ENCODE peak calls at places on chromosome 18, in four cellular contexts. N is WTC11, K is K562, X is HepG2. M is an unnamed sample.

GRCh38 chr18:62632788-62633455 is 82.4 kb upstream of the PHLPP1 start:
- DNase-seq in K (no peak), X (peak), N (no peak), M (no peak)

GRCh38 chr18:9613550-9614400 is 584 bp downstream of the PPP4R1 start:
- DNase-seq in N (peak), K (peak), X (peak), M (peak)

GRCh38 chr18:46555724-46556123 is 101.3 kb downstream of the LOXHD1 start:
- DNase-seq in K (peak), N (peak), X (peak), M (peak)

GRCh38 chr18:78793313-78793712 is 186.3 kb upstream of the SALL3 start:
- DNase-seq in X (no peak), K (no peak), N (no peak), M (no peak)

GRCh38 chr18:57998461-57998860 is 45.6 kb upstream of the NEDD4L start:
- DNase-seq in X (peak), K (no peak), N (no peak), M (no peak)

GRCh38 chr18:59697236-59697932 is at the start of gene CCBE1:
- DNase-seq in K (peak), X (no peak), N (peak), M (peak)

GRCh38 chr18:12307871-12308385 is at the start of gene TUBB6:
- DNase-seq in X (no peak), K (peak), N (peak), M (peak)

GRCh38 chr18:36709315-36709714 is 119.5 kb downstream of the TPGS2 start:
- DNase-seq in X (no peak), K (no peak), N (no peak), M (no peak)

GRCh38 chr18:29218101-29218500 is 1041.2 kb upstream of the CDH2 start:
- DNase-seq in K (no peak), N (no peak), X (no peak), M (no peak)

GRCh38 chr18:48841381-48842258 is 109.1 kb downstream of the SMAD7 start:
- DNase-seq in X (peak), N (no peak), K (peak), M (no peak)

GRCh38 chr18:37889963-37890362 is 324.4 kb upstream of the CELF4 start:
- DNase-seq in K (no peak), N (peak), X (no peak), M (no peak)

GRCh38 chr18:50119363-50119762 is 75.6 kb downstream of the MYO5B start:
- DNase-seq in K (no peak), N (no peak), X (no peak), M (no peak)

GRCh38 chr18:31700990-31701389 is 16.6 kb upstream of the B4GALT6 start:
- DNase-seq in X (no peak), K (no peak), N (no peak), M (no peak)

GRCh38 chr18:63175264-63175663 is 144.3 kb downstream of the BCL2 start:
- DNase-seq in N (no peak), X (no peak), K (no peak), M (no peak)

GRCh38 chr18:39622431-39622830 is 2056.8 kb upstream of the CELF4 start:
- DNase-seq in K (no peak), X (no peak), N (no peak), M (no peak)

GRCh38 chr18:61883547-61883946 is 9.3 kb downstream of the RNF152 start:
- DNase-seq in X (no peak), N (no peak), K (no peak), M (no peak)

GRCh38 chr18:79625195-79625923 is 54.2 kb upstream of the CTDP1 start:
- DNase-seq in X (no peak), K (no peak), N (no peak), M (no peak)

GRCh38 chr18:44096016-44096415 is 584.7 kb upstream of the SETBP1 start:
- DNase-seq in N (no peak), K (no peak), X (no peak), M (no peak)

GRCh38 chr18:79798999-79799370 is 1.2 kb downstream of the KCNG2 start:
- DNase-seq in K (no peak), N (no peak), X (no peak), M (no peak)

GRCh38 chr18:56861244-56861643 is 210.1 kb downstream of the WDR7 start:
- DNase-seq in K (no peak), X (no peak), N (no peak), M (no peak)

GRCh38 chr18:45054595-45054994 is 373.9 kb downstream of the SETBP1 start:
- DNase-seq in K (no peak), N (no peak), X (no peak), M (no peak)

GRCh38 chr18:36527025-36527424 is 229.5 kb downstream of the FHOD3 start:
- DNase-seq in X (no peak), N (no peak), K (no peak), M (no peak)

GRCh38 chr18:57727952-57728807 is 74.9 kb downstream of the ATP8B1 start:
- DNase-seq in N (no peak), K (no peak), X (no peak), M (no peak)

GRCh38 chr18:23689031-23689615 is at the start of gene LAMA3:
- DNase-seq in X (no peak), K (no peak), N (no peak), M (peak)

GRCh38 chr18:78819926-78820834 is 159.4 kb upstream of the SALL3 start:
- DNase-seq in K (no peak), X (no peak), N (no peak), M (no peak)

GRCh38 chr18:23897733-23898132 is 116.8 kb upstream of the TTC39C start:
- DNase-seq in N (no peak), X (no peak), K (no peak), M (no peak)

DNA sequence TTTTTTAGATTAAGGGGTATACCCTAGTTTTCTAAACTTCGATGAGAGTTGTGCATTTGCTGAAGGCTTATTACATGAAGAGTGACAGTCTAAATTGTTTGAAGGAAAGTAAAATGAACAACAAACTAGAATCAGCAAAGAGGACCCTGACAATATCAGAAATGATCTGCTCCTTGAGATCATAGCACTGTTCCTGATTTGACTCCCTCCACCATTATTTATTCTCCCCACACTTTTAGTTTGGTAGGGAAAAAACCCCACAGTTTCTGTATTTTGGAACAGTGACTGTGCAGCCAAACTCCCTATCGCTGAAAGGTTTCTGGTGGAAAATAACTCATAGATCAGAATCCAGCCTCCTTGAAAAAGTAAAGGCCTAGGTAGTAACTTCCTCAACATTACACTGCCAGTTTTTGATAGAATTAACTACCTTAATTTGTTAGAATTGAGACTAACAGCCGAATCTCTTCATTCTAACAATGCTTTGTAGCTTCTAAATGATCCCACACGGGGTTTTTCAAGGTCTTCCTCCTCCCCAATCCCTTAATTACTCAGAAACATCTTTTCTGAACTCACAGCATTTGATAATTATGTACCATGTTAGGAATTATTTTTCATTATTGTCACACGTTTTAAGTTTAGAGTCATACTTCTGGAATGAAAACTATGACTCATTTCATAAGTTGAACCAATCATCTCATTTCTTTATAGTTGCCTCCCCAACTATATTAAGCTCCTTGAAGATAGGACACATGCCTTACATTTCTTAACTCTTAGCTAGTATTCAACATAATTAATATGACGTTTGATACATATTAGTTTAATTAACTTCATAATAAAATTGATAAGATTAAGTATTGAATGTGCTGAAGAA is 2.9 kb downstream of the MYL12A start:
- DNase-seq in N (no peak), X (no peak), K (no peak), M (no peak)
- TF ChIP-seq SP1 in N (no peak), X (no peak), K (no peak), M (no peak)

GRCh38 chr18:42068030-42068429 is 113.0 kb downstream of the PIK3C3 start:
- DNase-seq in X (no peak), N (no peak), K (no peak), M (no peak)

GRCh38 chr18:42067527-42067926 is 112.5 kb downstream of the PIK3C3 start:
- DNase-seq in K (no peak), X (no peak), N (no peak), M (no peak)

GRCh38 chr18:42069036-42069435 is 114.0 kb downstream of the PIK3C3 start:
- DNase-seq in K (no peak), N (no peak), X (no peak), M (no peak)

GRCh38 chr18:42064109-42064508 is 109.1 kb downstream of the PIK3C3 start:
- DNase-seq in K (no peak), X (no peak), N (no peak), M (no peak)
- TF ChIP-seq ELF4 in K (no peak), X (no peak), N (no peak), M (no peak)

GRCh38 chr18:70339915-70340314 is 51.1 kb downstream of the SOCS6 start:
- DNase-seq in N (no peak), X (no peak), K (no peak), M (no peak)

GRCh38 chr18:70338890-70339289 is 50.0 kb downstream of the SOCS6 start:
- DNase-seq in X (no peak), K (no peak), N (no peak), M (no peak)

GRCh38 chr18:70335892-70336726 is 47.3 kb downstream of the SOCS6 start:
- DNase-seq in K (no peak), N (no peak), X (peak), M (no peak)

GRCh38 chr18:70334728-70335329 is 46.0 kb downstream of the SOCS6 start:
- DNase-seq in N (no peak), X (peak), K (no peak), M (no peak)

GRCh38 chr18:70337139-70337972 is 48.5 kb downstream of the SOCS6 start:
- DNase-seq in K (peak), X (peak), N (peak), M (peak)
- TF ChIP-seq SP1 in K (no peak), X (no peak), N (no peak), M (no peak)

GRCh38 chr18:74281639-74282358 is 10.0 kb downstream of the CYB5A start:
- DNase-seq in X (peak), N (no peak), K (no peak), M (no peak)

GRCh38 chr18:74284501-74285004 is 7.2 kb downstream of the CYB5A start:
- DNase-seq in X (no peak), K (no peak), N (no peak), M (no peak)

GRCh38 chr18:74282359-74283254 is 9.2 kb downstream of the CYB5A start:
- DNase-seq in N (peak), K (no peak), X (peak), M (no peak)

GRCh38 chr18:74283646-74284045 is 8.1 kb downstream of the CYB5A start:
- DNase-seq in X (no peak), K (no peak), N (no peak), M (no peak)

DNA sequence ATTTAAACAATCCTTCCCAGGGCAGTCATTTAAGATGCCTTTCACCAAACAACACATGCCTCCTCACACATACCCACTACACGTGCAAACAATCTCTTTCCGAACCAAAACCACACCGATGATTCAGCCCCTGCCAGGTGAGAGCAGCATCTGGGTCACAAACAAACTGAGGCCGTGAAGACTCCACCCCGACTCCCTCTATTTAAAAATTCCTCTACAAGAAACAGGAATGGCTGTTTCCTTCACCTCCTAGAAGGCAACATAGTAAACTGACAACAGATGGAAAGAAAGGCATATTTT is 8.6 kb downstream of the CYB5A start:
- DNase-seq in X (no peak), K (no peak), N (no peak), M (no peak)
- TF ChIP-seq ELF4 in X (no peak), K (no peak), N (no peak), M (no peak)

GRCh38 chr18:55322176-55322735 is 265.7 kb downstream of the TCF4 start:
- DNase-seq in X (no peak), K (no peak), N (peak), M (peak)
- TF ChIP-seq SP1 in X (no peak), K (no peak), N (no peak), M (no peak)

DNA sequence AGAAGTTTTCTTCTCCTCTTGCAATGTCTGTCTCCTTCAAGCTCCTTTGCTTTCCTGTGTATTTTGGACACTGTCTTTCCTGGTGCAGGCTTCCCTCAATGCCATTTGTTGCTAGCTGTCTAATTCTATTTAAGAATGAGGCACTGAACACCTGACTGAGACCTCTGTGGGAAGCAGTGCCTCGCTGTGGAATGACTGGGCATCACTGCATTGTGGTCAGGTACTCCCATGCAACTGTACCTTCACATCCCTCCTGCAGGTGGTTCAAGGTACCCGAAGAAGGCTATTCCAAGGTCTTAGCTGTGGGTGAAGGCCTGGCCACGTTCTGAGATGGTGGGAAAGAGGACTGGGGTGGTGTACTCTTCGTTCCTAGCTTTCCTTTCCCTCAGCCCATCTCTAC is 152.8 kb upstream of the CTAGE1 start:
- DNase-seq in N (no peak), K (no peak), X (no peak), M (no peak)
- TF ChIP-seq ELF4 in N (no peak), K (no peak), X (no peak), M (no peak)